ENCODE peak calls at places on chromosomes 6 and 20, in seven cellular contexts. One of them, this sample, is unnamed.

GRCh38 chr20:34240698-34241615 is at the start of gene ASIP:
- DNase-seq in AG09319: no peak
- DNase-seq in fibroblast of lung: peak
- DNase-seq in GM20000: no peak
- DNase-seq in fibroblast of pulmonary artery: no peak
- DNase-seq in choroid plexus epithelial cell: no peak
- DNase-seq in astrocyte of the cerebellum: no peak
- DNase-seq in this sample: no peak

GRCh38 chr6:151291145-151292055 is 51.6 kb downstream of the AKAP12 start:
- DNase-seq in GM20000: no peak
- DNase-seq in fibroblast of pulmonary artery: peak
- DNase-seq in astrocyte of the cerebellum: peak
- DNase-seq in fibroblast of lung: peak
- DNase-seq in choroid plexus epithelial cell: peak
- DNase-seq in AG09319: peak
- DNase-seq in this sample: no peak

GRCh38 chr20:6730929-6731328 is 36.6 kb upstream of the BMP2 start:
- DNase-seq in fibroblast of lung: no peak
- DNase-seq in AG09319: no peak
- DNase-seq in choroid plexus epithelial cell: no peak
- DNase-seq in GM20000: no peak
- DNase-seq in fibroblast of pulmonary artery: no peak
- DNase-seq in astrocyte of the cerebellum: no peak
- DNase-seq in this sample: no peak

GRCh38 chr20:35842361-35842760 is 70.5 kb downstream of the PHF20 start:
- DNase-seq in fibroblast of lung: no peak
- DNase-seq in GM20000: no peak
- DNase-seq in AG09319: no peak
- DNase-seq in fibroblast of pulmonary artery: no peak
- DNase-seq in choroid plexus epithelial cell: no peak
- DNase-seq in astrocyte of the cerebellum: no peak
- DNase-seq in this sample: no peak

GRCh38 chr20:11907621-11908020 is 10.1 kb upstream of the BTBD3 start:
- DNase-seq in astrocyte of the cerebellum: no peak
- DNase-seq in AG09319: no peak
- DNase-seq in choroid plexus epithelial cell: no peak
- DNase-seq in fibroblast of pulmonary artery: no peak
- DNase-seq in GM20000: no peak
- DNase-seq in fibroblast of lung: no peak
- DNase-seq in this sample: no peak

GRCh38 chr6:134031696-134032255 is 20.6 kb downstream of the SLC2A12 start:
- DNase-seq in fibroblast of pulmonary artery: no peak
- DNase-seq in astrocyte of the cerebellum: peak
- DNase-seq in choroid plexus epithelial cell: peak
- DNase-seq in AG09319: no peak
- DNase-seq in fibroblast of lung: peak
- DNase-seq in GM20000: no peak
- DNase-seq in this sample: no peak

GRCh38 chr6:150118208-150118607 is 24.6 kb upstream of the PPP1R14C start:
- DNase-seq in fibroblast of pulmonary artery: no peak
- DNase-seq in astrocyte of the cerebellum: no peak
- DNase-seq in AG09319: no peak
- DNase-seq in fibroblast of lung: no peak
- DNase-seq in GM20000: no peak
- DNase-seq in choroid plexus epithelial cell: no peak
- DNase-seq in this sample: no peak

GRCh38 chr6:154617175-154617574 is 106.7 kb upstream of the CNKSR3 start:
- DNase-seq in AG09319: no peak
- DNase-seq in GM20000: no peak
- DNase-seq in choroid plexus epithelial cell: peak
- DNase-seq in fibroblast of lung: peak
- DNase-seq in fibroblast of pulmonary artery: no peak
- DNase-seq in astrocyte of the cerebellum: no peak
- DNase-seq in this sample: no peak

GRCh38 chr6:111890981-111891380 is 17.7 kb upstream of the FYN start:
- DNase-seq in fibroblast of pulmonary artery: no peak
- DNase-seq in fibroblast of lung: peak
- DNase-seq in AG09319: no peak
- DNase-seq in GM20000: no peak
- DNase-seq in astrocyte of the cerebellum: no peak
- DNase-seq in choroid plexus epithelial cell: no peak
- DNase-seq in this sample: no peak

GRCh38 chr6:155122199-155122950 is 127.3 kb downstream of the TIAM2 start:
- DNase-seq in AG09319: no peak
- DNase-seq in choroid plexus epithelial cell: no peak
- DNase-seq in astrocyte of the cerebellum: no peak
- DNase-seq in fibroblast of lung: no peak
- DNase-seq in GM20000: no peak
- DNase-seq in fibroblast of pulmonary artery: no peak
- DNase-seq in this sample: no peak

GRCh38 chr20:63819224-63819917 is 11.7 kb downstream of the ZBTB46 start:
- DNase-seq in GM20000: no peak
- DNase-seq in AG09319: no peak
- DNase-seq in choroid plexus epithelial cell: peak
- DNase-seq in astrocyte of the cerebellum: no peak
- DNase-seq in fibroblast of lung: no peak
- DNase-seq in fibroblast of pulmonary artery: no peak
- DNase-seq in this sample: no peak

GRCh38 chr6:63806573-63806913 is 170.9 kb downstream of the PHF3 start:
- DNase-seq in fibroblast of pulmonary artery: no peak
- DNase-seq in astrocyte of the cerebellum: no peak
- DNase-seq in choroid plexus epithelial cell: no peak
- DNase-seq in AG09319: no peak
- DNase-seq in fibroblast of lung: no peak
- DNase-seq in GM20000: no peak
- DNase-seq in this sample: no peak

GRCh38 chr6:131954099-131954774 is 3.1 kb upstream of the CCN2 start:
- DNase-seq in GM20000: no peak
- DNase-seq in fibroblast of pulmonary artery: peak
- DNase-seq in choroid plexus epithelial cell: peak
- DNase-seq in fibroblast of lung: peak
- DNase-seq in AG09319: no peak
- DNase-seq in astrocyte of the cerebellum: no peak
- DNase-seq in this sample: no peak

GRCh38 chr20:25160457-25160856 is 35.1 kb upstream of the ENTPD6 start:
- DNase-seq in GM20000: peak
- DNase-seq in choroid plexus epithelial cell: no peak
- DNase-seq in AG09319: no peak
- DNase-seq in fibroblast of pulmonary artery: no peak
- DNase-seq in fibroblast of lung: no peak
- DNase-seq in astrocyte of the cerebellum: no peak
- DNase-seq in this sample: peak

GRCh38 chr20:31758521-31758920 is 19.4 kb downstream of the TPX2 start:
- DNase-seq in fibroblast of lung: no peak
- DNase-seq in fibroblast of pulmonary artery: peak
- DNase-seq in choroid plexus epithelial cell: no peak
- DNase-seq in astrocyte of the cerebellum: no peak
- DNase-seq in GM20000: no peak
- DNase-seq in AG09319: no peak
- DNase-seq in this sample: no peak

GRCh38 chr6:150627601-150628012 is 27.9 kb downstream of the PLEKHG1 start:
- DNase-seq in astrocyte of the cerebellum: no peak
- DNase-seq in choroid plexus epithelial cell: peak
- DNase-seq in AG09319: no peak
- DNase-seq in GM20000: no peak
- DNase-seq in fibroblast of pulmonary artery: peak
- DNase-seq in fibroblast of lung: peak
- DNase-seq in this sample: no peak

GRCh38 chr6:107763959-107764358 is 60.2 kb downstream of the SCML4 start:
- DNase-seq in astrocyte of the cerebellum: peak
- DNase-seq in choroid plexus epithelial cell: peak
- DNase-seq in fibroblast of lung: peak
- DNase-seq in fibroblast of pulmonary artery: peak
- DNase-seq in GM20000: no peak
- DNase-seq in AG09319: no peak
- DNase-seq in this sample: no peak

GRCh38 chr20:41889125-41889870 is 271.1 kb upstream of the CHD6 start:
- DNase-seq in GM20000: no peak
- DNase-seq in AG09319: no peak
- DNase-seq in choroid plexus epithelial cell: no peak
- DNase-seq in astrocyte of the cerebellum: no peak
- DNase-seq in fibroblast of pulmonary artery: no peak
- DNase-seq in fibroblast of lung: no peak
- DNase-seq in this sample: no peak
- TF ChIP-seq CTCF in GM20000: no peak
- TF ChIP-seq CTCF in AG09319: no peak
- TF ChIP-seq CTCF in choroid plexus epithelial cell: no peak
- TF ChIP-seq CTCF in astrocyte of the cerebellum: no peak
- TF ChIP-seq CTCF in fibroblast of pulmonary artery: no peak
- TF ChIP-seq CTCF in fibroblast of lung: no peak
- TF ChIP-seq CTCF in this sample: peak

GRCh38 chr6:146790561-146791091 is 191.9 kb downstream of the ADGB start:
- DNase-seq in fibroblast of lung: no peak
- DNase-seq in astrocyte of the cerebellum: no peak
- DNase-seq in GM20000: no peak
- DNase-seq in AG09319: no peak
- DNase-seq in fibroblast of pulmonary artery: no peak
- DNase-seq in choroid plexus epithelial cell: no peak
- DNase-seq in this sample: no peak

GRCh38 chr6:146781836-146782235 is 183.1 kb downstream of the ADGB start:
- DNase-seq in fibroblast of pulmonary artery: no peak
- DNase-seq in astrocyte of the cerebellum: no peak
- DNase-seq in GM20000: no peak
- DNase-seq in AG09319: no peak
- DNase-seq in fibroblast of lung: no peak
- DNase-seq in choroid plexus epithelial cell: no peak
- DNase-seq in this sample: no peak

GRCh38 chr6:146788115-146788514 is 189.3 kb downstream of the ADGB start:
- DNase-seq in GM20000: no peak
- DNase-seq in fibroblast of lung: no peak
- DNase-seq in astrocyte of the cerebellum: no peak
- DNase-seq in choroid plexus epithelial cell: no peak
- DNase-seq in AG09319: no peak
- DNase-seq in fibroblast of pulmonary artery: no peak
- DNase-seq in this sample: no peak

DNA sequence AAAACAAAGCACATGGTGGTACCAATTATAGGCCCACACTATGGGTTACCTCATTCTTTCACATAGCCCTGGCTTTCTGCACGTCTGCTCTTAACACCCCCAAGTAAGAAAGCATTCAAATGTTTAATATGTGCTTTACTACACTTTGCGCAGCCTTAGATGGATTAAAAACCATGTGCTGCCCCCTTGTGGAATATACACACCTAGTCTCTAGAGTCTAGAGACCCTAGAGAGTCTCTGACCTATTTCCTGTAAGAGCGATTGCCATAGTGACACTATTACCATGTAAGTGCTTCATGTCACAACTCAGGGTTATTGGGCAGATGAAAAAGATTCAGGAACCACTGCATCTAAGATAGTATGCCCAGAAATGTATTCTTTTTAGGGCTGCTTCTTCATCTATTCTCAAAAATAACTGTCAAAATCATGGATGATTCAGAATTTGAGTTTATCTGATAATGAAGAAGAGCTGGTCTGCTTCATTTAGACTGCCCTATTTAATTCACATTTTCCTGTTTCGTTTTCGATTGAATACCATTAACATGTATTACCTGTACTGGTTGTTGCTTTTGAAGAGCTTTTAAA is 186.3 kb downstream of the ADGB start:
- DNase-seq in GM20000: no peak
- DNase-seq in AG09319: no peak
- DNase-seq in astrocyte of the cerebellum: no peak
- DNase-seq in fibroblast of pulmonary artery: peak
- DNase-seq in choroid plexus epithelial cell: peak
- DNase-seq in fibroblast of lung: peak
- DNase-seq in this sample: no peak
- TF ChIP-seq CTCF in GM20000: peak
- TF ChIP-seq CTCF in AG09319: peak
- TF ChIP-seq CTCF in astrocyte of the cerebellum: peak
- TF ChIP-seq CTCF in fibroblast of pulmonary artery: peak
- TF ChIP-seq CTCF in choroid plexus epithelial cell: peak
- TF ChIP-seq CTCF in fibroblast of lung: peak
- TF ChIP-seq CTCF in this sample: peak

GRCh38 chr20:44959896-44960852 is at the start of gene TOMM34:
- DNase-seq in AG09319: peak
- DNase-seq in fibroblast of pulmonary artery: peak
- DNase-seq in fibroblast of lung: peak
- DNase-seq in astrocyte of the cerebellum: peak
- DNase-seq in choroid plexus epithelial cell: peak
- DNase-seq in GM20000: peak
- DNase-seq in this sample: peak
- TF ChIP-seq CTCF in AG09319: no peak
- TF ChIP-seq CTCF in fibroblast of pulmonary artery: no peak
- TF ChIP-seq CTCF in fibroblast of lung: no peak
- TF ChIP-seq CTCF in astrocyte of the cerebellum: no peak
- TF ChIP-seq CTCF in choroid plexus epithelial cell: no peak
- TF ChIP-seq CTCF in GM20000: no peak
- TF ChIP-seq CTCF in this sample: peak

GRCh38 chr20:49787371-49788357 is 25.0 kb upstream of the SLC9A8 start:
- DNase-seq in astrocyte of the cerebellum: no peak
- DNase-seq in GM20000: no peak
- DNase-seq in choroid plexus epithelial cell: no peak
- DNase-seq in fibroblast of pulmonary artery: no peak
- DNase-seq in AG09319: no peak
- DNase-seq in fibroblast of lung: no peak
- DNase-seq in this sample: no peak

GRCh38 chr20:49785851-49786174 is 26.8 kb upstream of the SLC9A8 start:
- DNase-seq in GM20000: peak
- DNase-seq in AG09319: no peak
- DNase-seq in fibroblast of lung: no peak
- DNase-seq in astrocyte of the cerebellum: no peak
- DNase-seq in fibroblast of pulmonary artery: no peak
- DNase-seq in choroid plexus epithelial cell: no peak
- DNase-seq in this sample: peak

GRCh38 chr20:49785149-49785850 is 27.3 kb upstream of the SLC9A8 start:
- DNase-seq in choroid plexus epithelial cell: no peak
- DNase-seq in GM20000: no peak
- DNase-seq in fibroblast of pulmonary artery: no peak
- DNase-seq in astrocyte of the cerebellum: no peak
- DNase-seq in AG09319: no peak
- DNase-seq in fibroblast of lung: no peak
- DNase-seq in this sample: no peak

GRCh38 chr20:49786226-49786625 is 26.4 kb upstream of the SLC9A8 start:
- DNase-seq in choroid plexus epithelial cell: no peak
- DNase-seq in fibroblast of lung: no peak
- DNase-seq in GM20000: no peak
- DNase-seq in astrocyte of the cerebellum: no peak
- DNase-seq in fibroblast of pulmonary artery: no peak
- DNase-seq in AG09319: no peak
- DNase-seq in this sample: no peak

DNA sequence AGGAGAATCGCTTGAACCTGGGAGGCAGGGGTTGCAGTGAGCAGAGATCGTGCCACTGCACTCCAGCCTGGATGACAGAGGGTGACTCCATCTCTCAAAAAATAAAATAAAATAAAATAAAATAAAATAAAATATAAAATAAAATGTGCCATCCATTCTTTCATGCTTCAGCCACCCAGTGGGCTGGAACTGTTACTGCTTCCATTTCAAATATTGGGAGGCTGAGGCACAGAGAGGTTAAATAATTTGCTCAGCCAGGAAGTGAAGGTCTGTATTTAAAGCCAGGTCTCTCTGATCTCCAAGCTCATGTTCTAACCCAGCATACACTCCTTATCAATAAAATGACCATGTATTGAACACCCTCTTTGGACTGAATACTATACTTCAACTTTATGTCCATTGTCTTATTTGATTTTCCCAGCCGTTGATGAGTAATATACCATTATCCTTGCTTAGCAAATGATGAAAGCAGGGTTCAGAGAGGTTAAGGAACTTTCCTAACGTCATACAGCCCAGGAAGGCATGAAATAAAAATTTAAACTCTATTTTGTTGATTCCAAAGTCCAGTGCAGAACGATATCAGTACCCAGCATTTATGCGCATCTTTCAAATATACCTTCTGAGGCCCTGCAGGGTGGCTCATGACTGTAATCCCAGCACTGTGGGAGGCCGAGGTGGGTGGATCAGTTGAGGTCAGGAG is 25.8 kb upstream of the SLC9A8 start:
- DNase-seq in astrocyte of the cerebellum: no peak
- DNase-seq in fibroblast of lung: no peak
- DNase-seq in choroid plexus epithelial cell: peak
- DNase-seq in fibroblast of pulmonary artery: peak
- DNase-seq in AG09319: no peak
- DNase-seq in GM20000: no peak
- DNase-seq in this sample: no peak
- TF ChIP-seq CTCF in astrocyte of the cerebellum: peak
- TF ChIP-seq CTCF in fibroblast of lung: peak
- TF ChIP-seq CTCF in choroid plexus epithelial cell: peak
- TF ChIP-seq CTCF in fibroblast of pulmonary artery: peak
- TF ChIP-seq CTCF in AG09319: peak
- TF ChIP-seq CTCF in GM20000: no peak
- TF ChIP-seq CTCF in this sample: no peak

This sample was measured in GM13977.